ENCODE peak calls at places on chromosomes 2 and 18, in nine cellular contexts. One of them, this sample, is unnamed.
A peak's percentile ranks its signal among the peaks of the same experiment; 100 is the strongest.

GRCh38 chr2:176129013-176129796 is at the start of gene HOXD8:
- DNase-seq in psoas muscle: peak; percentile 93
- DNase-seq in activated effector memory CD4-positive, alpha-beta T cell treated with anti-CD3 and anti-CD28 coated beads, Interleukin-2, amount 50 U/mL, for 16 hours: no peak
- DNase-seq in iris pigment epithelial cell: peak; percentile 18
- DNase-seq in frontal cortex: no peak
- DNase-seq in T-cell: no peak
- DNase-seq in mucosa of descending colon: peak; percentile 76
- DNase-seq in colonic mucosa: peak; percentile 72
- DNase-seq in HTR-8/SVneo: no peak
- DNase-seq in this sample: peak; percentile 85

GRCh38 chr2:138846216-138846821 is 66.1 kb upstream of the NXPH2 start:
- DNase-seq in psoas muscle: no peak
- DNase-seq in activated effector memory CD4-positive, alpha-beta T cell treated with anti-CD3 and anti-CD28 coated beads, Interleukin-2, amount 50 U/mL, for 16 hours: no peak
- DNase-seq in iris pigment epithelial cell: peak; percentile 25
- DNase-seq in frontal cortex: peak; percentile 6
- DNase-seq in T-cell: no peak
- DNase-seq in mucosa of descending colon: peak; percentile 11
- DNase-seq in colonic mucosa: no peak
- DNase-seq in HTR-8/SVneo: peak; percentile 41
- DNase-seq in this sample: peak; percentile 39

GRCh38 chr2:234564719-234565118 is 67.8 kb upstream of the ARL4C start:
- DNase-seq in psoas muscle: no peak
- DNase-seq in activated effector memory CD4-positive, alpha-beta T cell treated with anti-CD3 and anti-CD28 coated beads, Interleukin-2, amount 50 U/mL, for 16 hours: no peak
- DNase-seq in iris pigment epithelial cell: peak; percentile 34
- DNase-seq in frontal cortex: peak; percentile 41
- DNase-seq in T-cell: no peak
- DNase-seq in mucosa of descending colon: no peak
- DNase-seq in colonic mucosa: no peak
- DNase-seq in HTR-8/SVneo: no peak
- DNase-seq in this sample: no peak

GRCh38 chr18:69948919-69949537 is 1.4 kb upstream of the CD226 start:
- DNase-seq in psoas muscle: no peak
- DNase-seq in activated effector memory CD4-positive, alpha-beta T cell treated with anti-CD3 and anti-CD28 coated beads, Interleukin-2, amount 50 U/mL, for 16 hours: peak; percentile 83
- DNase-seq in iris pigment epithelial cell: no peak
- DNase-seq in frontal cortex: no peak
- DNase-seq in T-cell: no peak
- DNase-seq in mucosa of descending colon: peak; percentile 56
- DNase-seq in colonic mucosa: peak; percentile 32
- DNase-seq in HTR-8/SVneo: no peak
- DNase-seq in this sample: no peak

GRCh38 chr18:5294618-5295230 is 802 bp downstream of the ZBTB14 start:
- DNase-seq in psoas muscle: peak; percentile 78
- DNase-seq in activated effector memory CD4-positive, alpha-beta T cell treated with anti-CD3 and anti-CD28 coated beads, Interleukin-2, amount 50 U/mL, for 16 hours: peak; percentile 87
- DNase-seq in iris pigment epithelial cell: peak; percentile 51
- DNase-seq in frontal cortex: peak; percentile 14
- DNase-seq in T-cell: peak; percentile 60
- DNase-seq in mucosa of descending colon: no peak
- DNase-seq in colonic mucosa: peak; percentile 65
- DNase-seq in HTR-8/SVneo: peak; percentile 20
- DNase-seq in this sample: peak; percentile 44

GRCh38 chr18:46411862-46412690 is 244.9 kb downstream of the LOXHD1 start:
- DNase-seq in psoas muscle: peak; percentile 81
- DNase-seq in activated effector memory CD4-positive, alpha-beta T cell treated with anti-CD3 and anti-CD28 coated beads, Interleukin-2, amount 50 U/mL, for 16 hours: no peak
- DNase-seq in iris pigment epithelial cell: no peak
- DNase-seq in frontal cortex: no peak
- DNase-seq in T-cell: no peak
- DNase-seq in mucosa of descending colon: peak; percentile 14
- DNase-seq in colonic mucosa: peak; percentile 29
- DNase-seq in HTR-8/SVneo: no peak
- DNase-seq in this sample: no peak

GRCh38 chr2:16189019-16189850 is 248.9 kb downstream of the MYCN start:
- DNase-seq in psoas muscle: no peak
- DNase-seq in activated effector memory CD4-positive, alpha-beta T cell treated with anti-CD3 and anti-CD28 coated beads, Interleukin-2, amount 50 U/mL, for 16 hours: no peak
- DNase-seq in iris pigment epithelial cell: no peak
- DNase-seq in frontal cortex: no peak
- DNase-seq in T-cell: no peak
- DNase-seq in mucosa of descending colon: no peak
- DNase-seq in colonic mucosa: no peak
- DNase-seq in HTR-8/SVneo: no peak
- DNase-seq in this sample: no peak

GRCh38 chr2:38279201-38279600 is 97.9 kb downstream of the ATL2 start:
- DNase-seq in psoas muscle: no peak
- DNase-seq in activated effector memory CD4-positive, alpha-beta T cell treated with anti-CD3 and anti-CD28 coated beads, Interleukin-2, amount 50 U/mL, for 16 hours: no peak
- DNase-seq in iris pigment epithelial cell: peak; percentile 59
- DNase-seq in frontal cortex: no peak
- DNase-seq in T-cell: no peak
- DNase-seq in mucosa of descending colon: no peak
- DNase-seq in colonic mucosa: no peak
- DNase-seq in HTR-8/SVneo: no peak
- DNase-seq in this sample: no peak

GRCh38 chr2:177396630-177397460 is 4.3 kb downstream of the AGPS start:
- DNase-seq in psoas muscle: no peak
- DNase-seq in activated effector memory CD4-positive, alpha-beta T cell treated with anti-CD3 and anti-CD28 coated beads, Interleukin-2, amount 50 U/mL, for 16 hours: no peak
- DNase-seq in iris pigment epithelial cell: peak; percentile 77
- DNase-seq in frontal cortex: no peak
- DNase-seq in T-cell: no peak
- DNase-seq in mucosa of descending colon: no peak
- DNase-seq in colonic mucosa: no peak
- DNase-seq in HTR-8/SVneo: peak; percentile 52
- DNase-seq in this sample: peak; percentile 61

GRCh38 chr2:238024986-238025385 is 35.8 kb upstream of the SCLY start:
- DNase-seq in psoas muscle: no peak
- DNase-seq in activated effector memory CD4-positive, alpha-beta T cell treated with anti-CD3 and anti-CD28 coated beads, Interleukin-2, amount 50 U/mL, for 16 hours: no peak
- DNase-seq in iris pigment epithelial cell: peak; percentile 73
- DNase-seq in frontal cortex: no peak
- DNase-seq in T-cell: no peak
- DNase-seq in mucosa of descending colon: no peak
- DNase-seq in colonic mucosa: peak; percentile 7
- DNase-seq in HTR-8/SVneo: no peak
- DNase-seq in this sample: no peak

GRCh38 chr2:204571911-204572310 is 26.6 kb downstream of the PARD3B start:
- DNase-seq in psoas muscle: no peak
- DNase-seq in activated effector memory CD4-positive, alpha-beta T cell treated with anti-CD3 and anti-CD28 coated beads, Interleukin-2, amount 50 U/mL, for 16 hours: no peak
- DNase-seq in iris pigment epithelial cell: no peak
- DNase-seq in frontal cortex: no peak
- DNase-seq in T-cell: no peak
- DNase-seq in mucosa of descending colon: no peak
- DNase-seq in colonic mucosa: no peak
- DNase-seq in HTR-8/SVneo: no peak
- DNase-seq in this sample: no peak

GRCh38 chr2:21024198-21024597 is 19.7 kb downstream of the APOB start:
- DNase-seq in psoas muscle: no peak
- DNase-seq in activated effector memory CD4-positive, alpha-beta T cell treated with anti-CD3 and anti-CD28 coated beads, Interleukin-2, amount 50 U/mL, for 16 hours: no peak
- DNase-seq in iris pigment epithelial cell: no peak
- DNase-seq in frontal cortex: no peak
- DNase-seq in T-cell: no peak
- DNase-seq in mucosa of descending colon: no peak
- DNase-seq in colonic mucosa: no peak
- DNase-seq in HTR-8/SVneo: no peak
- DNase-seq in this sample: no peak

GRCh38 chr2:178426388-178426787 is 24.6 kb downstream of the PRKRA start:
- DNase-seq in psoas muscle: no peak
- DNase-seq in activated effector memory CD4-positive, alpha-beta T cell treated with anti-CD3 and anti-CD28 coated beads, Interleukin-2, amount 50 U/mL, for 16 hours: no peak
- DNase-seq in iris pigment epithelial cell: peak; percentile 50
- DNase-seq in frontal cortex: no peak
- DNase-seq in T-cell: no peak
- DNase-seq in mucosa of descending colon: no peak
- DNase-seq in colonic mucosa: no peak
- DNase-seq in HTR-8/SVneo: no peak
- DNase-seq in this sample: no peak

GRCh38 chr2:20241973-20242726 is 17.2 kb upstream of the SDC1 start:
- DNase-seq in psoas muscle: no peak
- DNase-seq in activated effector memory CD4-positive, alpha-beta T cell treated with anti-CD3 and anti-CD28 coated beads, Interleukin-2, amount 50 U/mL, for 16 hours: peak; percentile 76
- DNase-seq in iris pigment epithelial cell: no peak
- DNase-seq in frontal cortex: no peak
- DNase-seq in T-cell: no peak
- DNase-seq in mucosa of descending colon: no peak
- DNase-seq in colonic mucosa: no peak
- DNase-seq in HTR-8/SVneo: no peak
- DNase-seq in this sample: no peak

GRCh38 chr2:152504618-152505017 is 169.6 kb downstream of the FMNL2 start:
- DNase-seq in psoas muscle: no peak
- DNase-seq in activated effector memory CD4-positive, alpha-beta T cell treated with anti-CD3 and anti-CD28 coated beads, Interleukin-2, amount 50 U/mL, for 16 hours: no peak
- DNase-seq in iris pigment epithelial cell: peak; percentile 90
- DNase-seq in frontal cortex: no peak
- DNase-seq in T-cell: no peak
- DNase-seq in mucosa of descending colon: no peak
- DNase-seq in colonic mucosa: no peak
- DNase-seq in HTR-8/SVneo: peak; percentile 41
- DNase-seq in this sample: peak; percentile 49

GRCh38 chr2:218186876-218187649 is 20.3 kb upstream of the CXCR1 start:
- DNase-seq in psoas muscle: no peak
- DNase-seq in activated effector memory CD4-positive, alpha-beta T cell treated with anti-CD3 and anti-CD28 coated beads, Interleukin-2, amount 50 U/mL, for 16 hours: no peak
- DNase-seq in iris pigment epithelial cell: peak; percentile 23
- DNase-seq in frontal cortex: no peak
- DNase-seq in T-cell: no peak
- DNase-seq in mucosa of descending colon: no peak
- DNase-seq in colonic mucosa: no peak
- DNase-seq in HTR-8/SVneo: no peak
- DNase-seq in this sample: no peak

GRCh38 chr2:64063924-64064331 is 44.7 kb upstream of the VPS54 start:
- DNase-seq in psoas muscle: no peak
- DNase-seq in activated effector memory CD4-positive, alpha-beta T cell treated with anti-CD3 and anti-CD28 coated beads, Interleukin-2, amount 50 U/mL, for 16 hours: no peak
- DNase-seq in iris pigment epithelial cell: peak; percentile 92
- DNase-seq in frontal cortex: no peak
- DNase-seq in T-cell: no peak
- DNase-seq in mucosa of descending colon: peak; percentile 25
- DNase-seq in colonic mucosa: peak; percentile 52
- DNase-seq in HTR-8/SVneo: no peak
- DNase-seq in this sample: no peak

GRCh38 chr2:38380397-38381130 is 3.5 kb upstream of the ATL2 start:
- DNase-seq in psoas muscle: no peak
- DNase-seq in activated effector memory CD4-positive, alpha-beta T cell treated with anti-CD3 and anti-CD28 coated beads, Interleukin-2, amount 50 U/mL, for 16 hours: no peak
- DNase-seq in iris pigment epithelial cell: no peak
- DNase-seq in frontal cortex: no peak
- DNase-seq in T-cell: no peak
- DNase-seq in mucosa of descending colon: no peak
- DNase-seq in colonic mucosa: no peak
- DNase-seq in HTR-8/SVneo: no peak
- DNase-seq in this sample: no peak

GRCh38 chr2:188659656-188660406 is 314.3 kb upstream of the COL3A1 start:
- DNase-seq in psoas muscle: no peak
- DNase-seq in activated effector memory CD4-positive, alpha-beta T cell treated with anti-CD3 and anti-CD28 coated beads, Interleukin-2, amount 50 U/mL, for 16 hours: no peak
- DNase-seq in iris pigment epithelial cell: peak; percentile 67
- DNase-seq in frontal cortex: no peak
- DNase-seq in T-cell: no peak
- DNase-seq in mucosa of descending colon: no peak
- DNase-seq in colonic mucosa: no peak
- DNase-seq in HTR-8/SVneo: peak; percentile 51
- DNase-seq in this sample: peak; percentile 61

GRCh38 chr2:43358688-43359201 is 132.3 kb upstream of the ZFP36L2 start:
- DNase-seq in psoas muscle: no peak
- DNase-seq in activated effector memory CD4-positive, alpha-beta T cell treated with anti-CD3 and anti-CD28 coated beads, Interleukin-2, amount 50 U/mL, for 16 hours: no peak
- DNase-seq in iris pigment epithelial cell: no peak
- DNase-seq in frontal cortex: no peak
- DNase-seq in T-cell: no peak
- DNase-seq in mucosa of descending colon: no peak
- DNase-seq in colonic mucosa: no peak
- DNase-seq in HTR-8/SVneo: no peak
- DNase-seq in this sample: no peak

GRCh38 chr18:80077873-80078272 is 31.2 kb upstream of the ADNP2 start:
- DNase-seq in psoas muscle: no peak
- DNase-seq in activated effector memory CD4-positive, alpha-beta T cell treated with anti-CD3 and anti-CD28 coated beads, Interleukin-2, amount 50 U/mL, for 16 hours: no peak
- DNase-seq in iris pigment epithelial cell: no peak
- DNase-seq in frontal cortex: no peak
- DNase-seq in T-cell: no peak
- DNase-seq in mucosa of descending colon: no peak
- DNase-seq in colonic mucosa: no peak
- DNase-seq in HTR-8/SVneo: no peak
- DNase-seq in this sample: no peak

GRCh38 chr2:169664978-169665930 is 29.0 kb downstream of the CFAP210 start:
- DNase-seq in psoas muscle: no peak
- DNase-seq in activated effector memory CD4-positive, alpha-beta T cell treated with anti-CD3 and anti-CD28 coated beads, Interleukin-2, amount 50 U/mL, for 16 hours: no peak
- DNase-seq in iris pigment epithelial cell: no peak
- DNase-seq in frontal cortex: no peak
- DNase-seq in T-cell: no peak
- DNase-seq in mucosa of descending colon: no peak
- DNase-seq in colonic mucosa: no peak
- DNase-seq in HTR-8/SVneo: no peak
- DNase-seq in this sample: no peak

GRCh38 chr2:27545348-27546141 is 37.3 kb upstream of the ZNF512 start:
- DNase-seq in psoas muscle: no peak
- DNase-seq in activated effector memory CD4-positive, alpha-beta T cell treated with anti-CD3 and anti-CD28 coated beads, Interleukin-2, amount 50 U/mL, for 16 hours: no peak
- DNase-seq in iris pigment epithelial cell: peak; percentile 64
- DNase-seq in frontal cortex: no peak
- DNase-seq in T-cell: no peak
- DNase-seq in mucosa of descending colon: no peak
- DNase-seq in colonic mucosa: no peak
- DNase-seq in HTR-8/SVneo: no peak
- DNase-seq in this sample: no peak

GRCh38 chr2:180559766-180560165 is 420.6 kb upstream of the UBE2E3 start:
- DNase-seq in psoas muscle: no peak
- DNase-seq in activated effector memory CD4-positive, alpha-beta T cell treated with anti-CD3 and anti-CD28 coated beads, Interleukin-2, amount 50 U/mL, for 16 hours: no peak
- DNase-seq in iris pigment epithelial cell: peak; percentile 10
- DNase-seq in frontal cortex: no peak
- DNase-seq in T-cell: no peak
- DNase-seq in mucosa of descending colon: no peak
- DNase-seq in colonic mucosa: no peak
- DNase-seq in HTR-8/SVneo: no peak
- DNase-seq in this sample: no peak

GRCh38 chr18:70973626-70974025 is 684.8 kb downstream of the SOCS6 start:
- DNase-seq in psoas muscle: no peak
- DNase-seq in activated effector memory CD4-positive, alpha-beta T cell treated with anti-CD3 and anti-CD28 coated beads, Interleukin-2, amount 50 U/mL, for 16 hours: no peak
- DNase-seq in iris pigment epithelial cell: no peak
- DNase-seq in frontal cortex: no peak
- DNase-seq in T-cell: no peak
- DNase-seq in mucosa of descending colon: no peak
- DNase-seq in colonic mucosa: no peak
- DNase-seq in HTR-8/SVneo: no peak
- DNase-seq in this sample: no peak

GRCh38 chr2:111905990-111906735 is 7.8 kb downstream of the MERTK start:
- DNase-seq in psoas muscle: no peak
- DNase-seq in activated effector memory CD4-positive, alpha-beta T cell treated with anti-CD3 and anti-CD28 coated beads, Interleukin-2, amount 50 U/mL, for 16 hours: no peak
- DNase-seq in iris pigment epithelial cell: peak; percentile 18
- DNase-seq in frontal cortex: peak; percentile 26
- DNase-seq in T-cell: no peak
- DNase-seq in mucosa of descending colon: no peak
- DNase-seq in colonic mucosa: no peak
- DNase-seq in HTR-8/SVneo: no peak
- DNase-seq in this sample: no peak

GRCh38 chr2:150413416-150413815 is 74.1 kb downstream of the RND3 start:
- DNase-seq in psoas muscle: no peak
- DNase-seq in activated effector memory CD4-positive, alpha-beta T cell treated with anti-CD3 and anti-CD28 coated beads, Interleukin-2, amount 50 U/mL, for 16 hours: no peak
- DNase-seq in iris pigment epithelial cell: no peak
- DNase-seq in frontal cortex: no peak
- DNase-seq in T-cell: no peak
- DNase-seq in mucosa of descending colon: no peak
- DNase-seq in colonic mucosa: no peak
- DNase-seq in HTR-8/SVneo: no peak
- DNase-seq in this sample: no peak

GRCh38 chr2:88837511-88838160 is 146.2 kb downstream of the RPIA start:
- DNase-seq in psoas muscle: no peak
- DNase-seq in activated effector memory CD4-positive, alpha-beta T cell treated with anti-CD3 and anti-CD28 coated beads, Interleukin-2, amount 50 U/mL, for 16 hours: no peak
- DNase-seq in iris pigment epithelial cell: no peak
- DNase-seq in frontal cortex: no peak
- DNase-seq in T-cell: no peak
- DNase-seq in mucosa of descending colon: no peak
- DNase-seq in colonic mucosa: no peak
- DNase-seq in HTR-8/SVneo: no peak
- DNase-seq in this sample: no peak

GRCh38 chr2:158232476-158232875 is 130.8 kb downstream of the UPP2 start:
- DNase-seq in psoas muscle: no peak
- DNase-seq in activated effector memory CD4-positive, alpha-beta T cell treated with anti-CD3 and anti-CD28 coated beads, Interleukin-2, amount 50 U/mL, for 16 hours: no peak
- DNase-seq in iris pigment epithelial cell: peak; percentile 56
- DNase-seq in frontal cortex: no peak
- DNase-seq in T-cell: no peak
- DNase-seq in mucosa of descending colon: no peak
- DNase-seq in colonic mucosa: no peak
- DNase-seq in HTR-8/SVneo: peak; percentile 27
- DNase-seq in this sample: no peak

GRCh38 chr2:30412392-30413321 is 34.4 kb upstream of the LCLAT1 start:
- DNase-seq in psoas muscle: no peak
- DNase-seq in activated effector memory CD4-positive, alpha-beta T cell treated with anti-CD3 and anti-CD28 coated beads, Interleukin-2, amount 50 U/mL, for 16 hours: no peak
- DNase-seq in iris pigment epithelial cell: no peak
- DNase-seq in frontal cortex: no peak
- DNase-seq in T-cell: no peak
- DNase-seq in mucosa of descending colon: peak; percentile 36
- DNase-seq in colonic mucosa: peak; percentile 46
- DNase-seq in HTR-8/SVneo: no peak
- DNase-seq in this sample: no peak

GRCh38 chr2:26414291-26414690 is 12.6 kb downstream of the DRC1 start:
- DNase-seq in psoas muscle: no peak
- DNase-seq in activated effector memory CD4-positive, alpha-beta T cell treated with anti-CD3 and anti-CD28 coated beads, Interleukin-2, amount 50 U/mL, for 16 hours: no peak
- DNase-seq in iris pigment epithelial cell: peak; percentile 12
- DNase-seq in frontal cortex: peak; percentile 24
- DNase-seq in T-cell: no peak
- DNase-seq in mucosa of descending colon: no peak
- DNase-seq in colonic mucosa: no peak
- DNase-seq in HTR-8/SVneo: no peak
- DNase-seq in this sample: peak; percentile 37

This sample was measured in A549.